ENCODE peak calls at places on chromosome 11, in four cellular contexts. E is A549, L is ascending aorta, S is GM12865. Z is an unnamed sample.

GRCh38 chr11:88301478-88302140 is 35.9 kb downstream of the CTSC start:
- DNase-seq in E (no peak), L (no peak), S (peak; percentile 87), Z (no peak)

GRCh38 chr11:12706531-12707499 is 32.6 kb downstream of the TEAD1 start:
- DNase-seq in E (no peak), L (no peak), S (peak; percentile 76), Z (no peak)

GRCh38 chr11:123233978-123234340 is 38.9 kb upstream of the CLMP start:
- DNase-seq in E (no peak), L (no peak), S (no peak), Z (no peak)

GRCh38 chr11:9386901-9387300 is 2.4 kb downstream of the IPO7 start:
- DNase-seq in E (no peak), L (no peak), S (no peak), Z (no peak)

GRCh38 chr11:75615709-75616108 is 53.1 kb downstream of the MAP6 start:
- DNase-seq in E (no peak), L (no peak), S (no peak), Z (no peak)

GRCh38 chr11:47443028-47443700 is 5.8 kb downstream of the RAPSN start:
- DNase-seq in E (peak; percentile 43), L (no peak), S (no peak), Z (no peak)

GRCh38 chr11:123434262-123434661 is 4.2 kb downstream of the GRAMD1B start:
- DNase-seq in E (peak; percentile 75), L (no peak), S (peak; percentile 62), Z (no peak)

GRCh38 chr11:10326080-10326964 is 21.4 kb downstream of the ADM start:
- DNase-seq in E (peak; percentile 90), L (no peak), S (no peak), Z (no peak)

GRCh38 chr11:86519064-86519911 is 144.6 kb downstream of the CCDC81 start:
- DNase-seq in E (peak; percentile 23), L (no peak), S (no peak), Z (no peak)

GRCh38 chr11:74739546-74740270 is 8.5 kb upstream of the CHRDL2 start:
- DNase-seq in E (peak; percentile 74), L (no peak), S (peak; percentile 57), Z (no peak)

GRCh38 chr11:59773082-59773438 is 17.9 kb downstream of the STX3 start:
- DNase-seq in E (no peak), L (no peak), S (no peak), Z (no peak)

GRCh38 chr11:44609028-44609782 is 43.7 kb downstream of the CD82 start:
- DNase-seq in E (no peak), L (no peak), S (peak; percentile 78), Z (no peak)

GRCh38 chr11:44708063-44708462 is 18.7 kb upstream of the TSPAN18 start:
- DNase-seq in E (no peak), L (no peak), S (no peak), Z (no peak)

GRCh38 chr11:8593935-8594909 is at the start of gene STK33:
- DNase-seq in E (peak; percentile 50), L (no peak), S (peak; percentile 82), Z (no peak)

GRCh38 chr11:17244046-17244445 is 32.5 kb upstream of the NUCB2 start:
- DNase-seq in E (no peak), L (no peak), S (peak; percentile 71), Z (no peak)

GRCh38 chr11:63916837-63917684 is at the start of gene RCOR2:
- DNase-seq in E (peak; percentile 91), L (no peak), S (peak; percentile 83), Z (no peak)

GRCh38 chr11:11588243-11588642 is 33.6 kb downstream of the GALNT18 start:
- DNase-seq in E (no peak), L (no peak), S (no peak), Z (no peak)

GRCh38 chr11:74171630-74172465 is 759 bp downstream of the PPME1 start:
- DNase-seq in E (no peak), L (no peak), S (no peak), Z (no peak)

GRCh38 chr11:62652156-62653006 is 721 bp downstream of the INTS5 start:
- DNase-seq in E (no peak), L (no peak), S (no peak), Z (no peak)

GRCh38 chr11:102664001-102664752 is 39.0 kb upstream of the MMP20 start:
- DNase-seq in E (peak; percentile 16), L (no peak), S (peak; percentile 26), Z (no peak)

GRCh38 chr11:44573333-44573732 is 7.9 kb downstream of the CD82 start:
- DNase-seq in E (no peak), L (no peak), S (no peak), Z (no peak)

GRCh38 chr11:1851437-1852180 is 1.3 kb upstream of the LSP1 start:
- DNase-seq in E (no peak), L (no peak), S (peak; percentile 25), Z (no peak)

GRCh38 chr11:129021295-129021694 is 78.6 kb upstream of the TP53AIP1 start:
- DNase-seq in E (no peak), L (no peak), S (no peak), Z (no peak)

GRCh38 chr11:36345535-36346141 is 49.5 kb downstream of the PRR5L start:
- DNase-seq in E (no peak), L (no peak), S (no peak), Z (no peak)

GRCh38 chr11:82895437-82896091 is 4.7 kb downstream of the PRCP start:
- DNase-seq in E (no peak), L (no peak), S (peak; percentile 48), Z (no peak)

GRCh38 chr11:72223615-72224586 is 666 bp upstream of the INPPL1 start:
- DNase-seq in E (peak; percentile 65), L (no peak), S (peak; percentile 69), Z (no peak)

GRCh38 chr11:18304745-18305144 is 17.2 kb downstream of the HPS5 start:
- DNase-seq in E (no peak), L (no peak), S (no peak), Z (no peak)